ENCODE peak calls at places on chromosomes 13 and 19, in eight cellular contexts. K, Z, Q, M, W, N, J and H are unnamed samples.

GRCh38 chr19:45526143-45526542 is 18.9 kb downstream of the VASP start:
- DNase-seq in K (peak; percentile 65), Q (peak; percentile 71), J (peak; percentile 55), Z (peak; percentile 85), N (peak; percentile 88), M (peak; percentile 61), W (peak; percentile 72), H (no peak)

GRCh38 chr13:70527553-70527952 is 419.3 kb upstream of the KLHL1 start:
- DNase-seq in K (no peak), M (no peak), W (no peak), J (no peak), Q (no peak), Z (no peak), N (no peak), H (no peak)

GRCh38 chr19:37078717-37079032 is 442 bp downstream of the ZNF420 start:
- DNase-seq in W (no peak), J (no peak), Z (no peak), K (no peak), M (no peak), N (no peak), Q (no peak), H (no peak)

GRCh38 chr19:677201-677600 is 1.0 kb downstream of the FSTL3 start:
- DNase-seq in Q (peak; percentile 68), N (peak; percentile 61), J (peak; percentile 83), Z (peak; percentile 95), W (peak; percentile 89), K (peak; percentile 85), M (peak; percentile 78), H (peak; percentile 94)

GRCh38 chr19:33841685-33842084 is 45.0 kb downstream of the KCTD15 start:
- DNase-seq in M (no peak), Q (peak; percentile 25), W (no peak), K (no peak), N (no peak), J (no peak), Z (no peak), H (peak; percentile 54)

GRCh38 chr19:12757544-12758274 is 6.1 kb downstream of the BEST2 start:
- DNase-seq in M (peak; percentile 61), Z (peak; percentile 80), K (peak; percentile 72), N (peak; percentile 50), W (peak; percentile 83), J (peak; percentile 55), Q (peak; percentile 51), H (peak; percentile 91)

GRCh38 chr13:31134055-31134711 is 27.5 kb downstream of the HSPH1 start:
- DNase-seq in Z (no peak), N (no peak), W (no peak), K (no peak), Q (no peak), M (no peak), J (no peak), H (no peak)

GRCh38 chr13:26280295-26280694 is 26.4 kb downstream of the CDK8 start:
- DNase-seq in Z (no peak), Q (no peak), J (peak; percentile 88), M (no peak), W (peak; percentile 17), K (peak; percentile 64), N (no peak), H (no peak)

GRCh38 chr13:107138468-107138867 is 570.5 kb upstream of the ARGLU1 start:
- DNase-seq in Q (no peak), K (no peak), J (no peak), W (no peak), Z (no peak), N (no peak), M (no peak), H (no peak)

GRCh38 chr19:15631817-15632216 is 8.9 kb upstream of the CYP4F3 start:
- DNase-seq in Z (no peak), W (peak; percentile 2), Q (no peak), K (no peak), M (no peak), N (peak; percentile 13), J (no peak), H (peak; percentile 34)

GRCh38 chr13:39385621-39386231 is 217.3 kb downstream of the LHFPL6 start:
- DNase-seq in K (peak; percentile 83), N (no peak), M (no peak), Z (no peak), W (peak; percentile 64), Q (no peak), J (no peak), H (no peak)

GRCh38 chr13:72820156-72820897 is 38.4 kb downstream of the PIBF1 start:
- DNase-seq in M (no peak), J (peak; percentile 3), K (peak; percentile 63), Z (no peak), N (no peak), W (peak; percentile 36), Q (no peak), H (no peak)

GRCh38 chr13:28340272-28340793 is 154.6 kb downstream of the FLT1 start:
- DNase-seq in W (no peak), Z (no peak), Q (no peak), M (no peak), J (no peak), N (no peak), K (no peak), H (no peak)

GRCh38 chr19:45767410-45767880 is 1.6 kb downstream of the SIX5 start:
- DNase-seq in K (peak; percentile 88), N (peak; percentile 58), W (peak; percentile 91), M (peak; percentile 81), Z (peak; percentile 95), J (peak; percentile 81), Q (peak; percentile 75), H (peak; percentile 93)

GRCh38 chr19:40266912-40267600 is 18.1 kb downstream of the AKT2 start:
- DNase-seq in M (no peak), Z (no peak), K (no peak), W (no peak), J (no peak), N (no peak), Q (no peak), H (no peak)

GRCh38 chr19:28574212-28574611 is 638.7 kb downstream of the UQCRFS1 start:
- DNase-seq in Z (peak; percentile 19), W (no peak), J (no peak), N (no peak), K (no peak), M (no peak), Q (no peak), H (no peak)

GRCh38 chr13:50080158-50080855 is 65.1 kb downstream of the KCNRG start:
- DNase-seq in W (peak; percentile 48), Z (peak; percentile 65), N (no peak), Q (no peak), M (no peak), K (peak; percentile 63), J (peak; percentile 50), H (no peak)

GRCh38 chr19:18014197-18014596 is 6.2 kb downstream of the ARRDC2 start:
- DNase-seq in Q (no peak), M (no peak), K (no peak), N (no peak), W (no peak), Z (no peak), J (no peak), H (no peak)

GRCh38 chr13:32391101-32391620 is 36.8 kb downstream of the N4BP2L1 start:
- DNase-seq in J (no peak), Q (no peak), N (no peak), M (no peak), Z (no peak), W (peak; percentile 10), K (no peak), H (no peak)

GRCh38 chr19:47848871-47849473 is 10.1 kb upstream of the TPRX2 start:
- DNase-seq in K (no peak), M (no peak), W (peak; percentile 15), Q (no peak), J (no peak), N (peak; percentile 47), Z (no peak), H (no peak)

GRCh38 chr13:36131931-36132297 is 732 bp upstream of the DCLK1 start:
- DNase-seq in W (peak; percentile 51), N (no peak), Q (peak; percentile 81), K (peak; percentile 79), M (peak; percentile 72), Z (peak; percentile 79), J (no peak), H (no peak)

GRCh38 chr13:74290324-74290773 is 156.1 kb upstream of the KLF12 start:
- DNase-seq in Q (no peak), M (no peak), J (peak; percentile 97), N (no peak), Z (no peak), W (peak; percentile 92), K (peak; percentile 96), H (no peak)

DNA sequence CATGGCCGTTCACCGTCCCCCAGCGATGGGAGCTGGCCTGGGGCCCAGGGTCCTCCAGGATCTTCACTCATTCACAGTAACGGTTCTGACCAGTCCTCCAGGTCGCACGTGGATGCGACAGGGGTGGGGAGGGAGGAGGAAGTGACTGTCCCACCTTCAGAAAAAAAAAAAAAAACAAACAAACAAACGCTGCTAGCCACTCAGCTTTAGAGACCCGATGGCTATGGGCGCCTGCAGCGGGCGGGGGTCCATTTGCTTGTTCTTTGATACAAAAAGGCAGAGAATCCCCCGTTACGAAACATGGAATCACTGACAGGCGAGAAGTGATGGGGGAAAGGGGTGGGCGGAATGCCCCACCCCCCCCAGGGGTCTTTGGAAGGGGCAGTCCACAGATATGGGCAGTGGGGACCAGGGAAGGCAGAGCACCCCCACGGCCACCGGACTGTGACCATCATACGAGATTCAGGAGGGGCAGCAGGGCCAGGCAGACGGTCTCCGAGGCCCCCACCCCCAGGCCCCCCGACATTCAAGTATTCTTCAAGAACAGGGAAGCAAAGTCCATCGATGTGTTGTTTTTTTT is 13.3 kb downstream of the MKNK2 start:
- DNase-seq in W (no peak), N (no peak), Q (no peak), K (no peak), J (no peak), M (peak; percentile 16), Z (no peak), H (no peak)
- TF ChIP-seq CTCF in W (no peak), N (no peak), Q (no peak), K (no peak), J (no peak), M (no peak), Z (no peak), H (no peak)

GRCh38 chr19:49664171-49665070 is 1.2 kb downstream of the IRF3 start:
- DNase-seq in Q (peak; percentile 94), W (peak; percentile 83), N (peak; percentile 96), Z (peak; percentile 95), M (peak; percentile 89), K (peak; percentile 75), J (peak; percentile 95), H (peak; percentile 93)
- TF ChIP-seq CTCF in Q (peak; percentile 12), W (no peak), N (no peak), Z (peak; percentile 45), M (peak; percentile 51), K (peak; percentile 15), J (peak; percentile 22), H (no peak)

GRCh38 chr13:71712988-71713653 is 153.9 kb downstream of the DACH1 start:
- DNase-seq in N (no peak), J (no peak), W (peak; percentile 19), M (no peak), Q (no peak), Z (no peak), K (peak; percentile 8), H (no peak)

GRCh38 chr13:71718931-71719330 is 148.1 kb downstream of the DACH1 start:
- DNase-seq in W (no peak), J (no peak), Z (no peak), N (no peak), K (no peak), M (no peak), Q (no peak), H (no peak)

GRCh38 chr13:71714802-71715375 is 152.1 kb downstream of the DACH1 start:
- DNase-seq in W (no peak), N (no peak), Z (no peak), M (no peak), K (no peak), Q (no peak), J (no peak), H (no peak)
- TF ChIP-seq CTCF in W (no peak), N (no peak), Z (no peak), M (no peak), K (no peak), Q (no peak), J (no peak), H (no peak)

GRCh38 chr19:29677001-29677781 is 11.9 kb downstream of the PLEKHF1 start:
- DNase-seq in M (no peak), Q (no peak), J (no peak), Z (peak; percentile 64), N (no peak), W (no peak), K (no peak), H (no peak)
- TF ChIP-seq CTCF in M (no peak), Q (no peak), J (no peak), Z (no peak), N (no peak), W (no peak), K (no peak), H (no peak)